ENCODE peak calls at places on chromosomes 16 and 17, in six cellular contexts. T is prostate gland, R is astrocyte of the spinal cord, D is dorsolateral prefrontal cortex, I is uterus, K is pancreas. M is an unnamed sample.

GRCh38 chr16:24993722-24994686 is 21.2 kb downstream of the ARHGAP17 start:
- DNase-seq in T (no peak), R (peak), D (no peak), I (no peak), K (peak), M (no peak)

GRCh38 chr17:69672924-69673323 is 258.4 kb downstream of the MAP2K6 start:
- DNase-seq in T (no peak), R (peak), D (no peak), I (no peak), K (no peak), M (no peak)

GRCh38 chr17:48612854-48613691 is 2.0 kb downstream of the HOXB8 start:
- DNase-seq in T (no peak), R (peak), D (no peak), I (no peak), K (no peak), M (peak)

GRCh38 chr17:49214665-49215360 is 4.3 kb downstream of the ABI3 start:
- DNase-seq in T (no peak), R (no peak), D (no peak), I (no peak), K (peak), M (no peak)

GRCh38 chr17:4631836-4632582 is 9.5 kb downstream of the ALOX15 start:
- DNase-seq in T (no peak), R (peak), D (no peak), I (no peak), K (no peak), M (no peak)

GRCh38 chr17:9598661-9599060 is 22.2 kb downstream of the CFAP52 start:
- DNase-seq in T (no peak), R (no peak), D (no peak), I (no peak), K (no peak), M (no peak)

GRCh38 chr17:8581002-8581658 is 49.4 kb downstream of the MYH10 start:
- DNase-seq in T (no peak), R (no peak), D (no peak), I (no peak), K (no peak), M (peak)

GRCh38 chr17:67244621-67245072 is 349 bp downstream of the HELZ start:
- DNase-seq in T (peak), R (no peak), D (no peak), I (peak), K (peak), M (no peak)

GRCh38 chr16:34078697-34079096 is 619.3 kb downstream of the TP53TG3F start:
- DNase-seq in T (no peak), R (peak), D (no peak), I (no peak), K (no peak), M (no peak)

GRCh38 chr16:50680907-50681885 is at the start of gene SNX20:
- DNase-seq in T (no peak), R (no peak), D (no peak), I (no peak), K (no peak), M (peak)

GRCh38 chr16:683396-684066 is 603 bp downstream of the JMJD8 start:
- DNase-seq in T (no peak), R (no peak), D (no peak), I (peak), K (no peak), M (no peak)

GRCh38 chr16:24681793-24682192 is 47.7 kb upstream of the TNRC6A start:
- DNase-seq in T (no peak), R (no peak), D (no peak), I (no peak), K (no peak), M (no peak)

GRCh38 chr16:10240854-10241613 is 58.8 kb upstream of the GRIN2A start:
- DNase-seq in T (no peak), R (no peak), D (no peak), I (no peak), K (no peak), M (no peak)

GRCh38 chr17:73293480-73293911 is 18.3 kb downstream of the CDC42EP4 start:
- DNase-seq in T (peak), R (peak), D (no peak), I (peak), K (peak), M (no peak)

GRCh38 chr17:36608794-36609497 is 7.6 kb downstream of the MRM1 start:
- DNase-seq in T (peak), R (peak), D (peak), I (peak), K (no peak), M (no peak)

GRCh38 chr17:64024215-64024654 is 3.8 kb upstream of the ICAM2 start:
- DNase-seq in T (no peak), R (no peak), D (no peak), I (no peak), K (no peak), M (no peak)

GRCh38 chr16:477287-477686 is 50.2 kb upstream of the CAPN15 start:
- DNase-seq in T (no peak), R (no peak), D (no peak), I (no peak), K (no peak), M (no peak)

GRCh38 chr17:40307691-40308289 is 1.2 kb upstream of the RARA start:
- DNase-seq in T (no peak), R (no peak), D (no peak), I (no peak), K (no peak), M (no peak)

GRCh38 chr17:80998388-80999223 is 7.0 kb downstream of the CHMP6 start:
- DNase-seq in T (no peak), R (no peak), D (no peak), I (no peak), K (no peak), M (peak)

GRCh38 chr17:63178530-63178929 is 212.5 kb downstream of the TANC2 start:
- DNase-seq in T (no peak), R (peak), D (no peak), I (no peak), K (no peak), M (no peak)

GRCh38 chr17:40065041-40065770 is 2.4 kb downstream of the THRA start:
- DNase-seq in T (no peak), R (peak), D (no peak), I (no peak), K (peak), M (no peak)

GRCh38 chr17:45221997-45222272 is 250 bp downstream of the FMNL1 start:
- DNase-seq in T (no peak), R (no peak), D (no peak), I (no peak), K (no peak), M (no peak)

GRCh38 chr16:19164285-19164684 is 3.8 kb upstream of the SYT17 start:
- DNase-seq in T (peak), R (no peak), D (no peak), I (no peak), K (no peak), M (no peak)

GRCh38 chr16:19168173-19169080 is at the start of gene SYT17:
- DNase-seq in T (peak), R (no peak), D (no peak), I (no peak), K (peak), M (peak)

GRCh38 chr16:19167710-19168172 is 299 bp upstream of the SYT17 start:
- DNase-seq in T (peak), R (peak), D (no peak), I (peak), K (peak), M (peak)

GRCh38 chr16:19165101-19165500 is 2.9 kb upstream of the SYT17 start:
- DNase-seq in T (no peak), R (no peak), D (no peak), I (no peak), K (no peak), M (no peak)

GRCh38 chr16:19166500-19166899 is 1.5 kb upstream of the SYT17 start:
- DNase-seq in T (no peak), R (no peak), D (no peak), I (no peak), K (no peak), M (no peak)
- TF ChIP-seq CTCF in T (no peak), R (no peak), D (no peak), I (no peak), K (no peak), M (no peak)

GRCh38 chr17:57125406-57125805 is 40.4 kb downstream of the AKAP1 start:
- DNase-seq in T (no peak), R (no peak), D (no peak), I (no peak), K (no peak), M (no peak)
- TF ChIP-seq CTCF in T (no peak), R (no peak), D (no peak), I (no peak), K (no peak), M (no peak)

DNA sequence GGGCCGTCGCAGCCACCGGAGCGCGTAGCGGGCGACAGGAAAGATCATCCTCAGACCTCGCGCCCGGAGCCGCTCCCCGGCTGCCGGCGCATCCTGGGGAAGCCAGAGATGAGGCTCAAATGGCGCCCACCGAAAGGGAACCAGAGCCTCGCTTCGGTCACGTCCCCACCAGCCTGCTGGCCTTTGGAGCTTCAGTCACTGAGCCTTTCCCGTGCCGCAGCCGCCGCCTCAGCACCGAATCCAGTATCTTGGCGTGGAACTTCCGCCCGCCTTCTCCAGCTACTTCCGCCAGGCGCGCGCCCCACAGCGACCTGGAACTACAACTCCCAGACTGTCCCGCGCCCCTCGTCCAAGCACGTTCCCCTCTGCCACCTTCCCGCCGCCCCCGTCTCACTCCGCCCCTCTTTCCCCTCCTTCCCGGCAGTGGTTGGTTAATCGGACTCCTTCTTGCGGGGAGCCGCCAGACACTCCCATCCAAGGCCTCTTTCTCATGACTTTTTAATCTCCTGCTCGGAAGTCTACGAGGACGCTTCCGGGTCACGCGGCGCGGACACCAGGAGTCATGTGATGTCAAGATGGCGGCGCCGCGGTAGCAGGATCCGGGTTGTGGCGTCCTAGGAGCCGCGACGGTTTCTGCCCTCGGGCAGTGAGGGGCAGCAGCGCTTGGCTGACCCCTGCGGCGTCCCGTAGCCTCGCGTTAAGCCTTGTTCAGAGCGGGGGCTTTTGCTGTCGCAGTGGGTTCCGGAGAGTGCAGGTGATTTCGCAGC is at the start of the genes SMCR8 and TOP3A:
- DNase-seq in T (peak), R (peak), D (peak), I (peak), K (peak), M (peak)
- TF ChIP-seq CTCF in T (peak), R (no peak), D (peak), I (no peak), K (no peak), M (no peak)

GRCh38 chr17:14300628-14301278 is at the start of gene HS3ST3B1:
- DNase-seq in T (peak), R (peak), D (peak), I (peak), K (peak), M (peak)
- TF ChIP-seq CTCF in T (peak), R (no peak), D (no peak), I (no peak), K (no peak), M (no peak)

GRCh38 chr16:8493885-8494487 is 96.3 kb downstream of the TMEM114 start:
- DNase-seq in T (no peak), R (no peak), D (no peak), I (no peak), K (no peak), M (no peak)
- TF ChIP-seq CTCF in T (no peak), R (no peak), D (no peak), I (no peak), K (no peak), M (no peak)

DNA sequence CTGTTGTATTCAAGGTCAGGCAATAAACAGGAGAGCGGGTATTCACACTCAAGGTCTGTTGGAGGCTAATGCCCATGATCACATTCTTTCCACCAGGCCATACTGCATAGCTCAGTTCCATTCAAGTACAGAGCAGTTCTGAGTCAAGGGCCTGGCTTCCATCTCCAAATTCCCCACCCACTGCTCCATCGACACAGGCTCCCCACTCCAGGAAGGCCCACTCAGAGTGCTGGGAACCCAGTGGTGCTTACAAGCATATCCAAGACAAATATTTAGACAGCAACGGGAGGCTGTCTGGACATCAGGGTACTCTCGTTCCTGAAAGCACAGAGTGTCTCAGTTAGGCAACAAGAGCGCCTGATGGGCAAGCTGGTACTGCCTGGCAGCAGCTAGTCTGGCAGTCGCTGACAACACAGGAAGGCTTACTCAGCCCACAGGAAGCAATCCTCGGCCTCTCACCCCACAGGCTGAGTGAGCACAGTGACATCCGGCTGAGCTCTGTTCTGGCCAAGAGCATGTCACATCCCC is 40.9 kb downstream of the RFFL start:
- DNase-seq in T (peak), R (peak), D (peak), I (peak), K (peak), M (peak)
- TF ChIP-seq CTCF in T (no peak), R (peak), D (no peak), I (no peak), K (no peak), M (no peak)

GRCh38 chr17:44084921-44085320 is 14.4 kb downstream of the G6PC3 start:
- DNase-seq in T (no peak), R (no peak), D (no peak), I (no peak), K (no peak), M (no peak)

GRCh38 chr17:44081681-44082080 is 11.1 kb downstream of the G6PC3 start:
- DNase-seq in T (no peak), R (no peak), D (no peak), I (no peak), K (no peak), M (no peak)

GRCh38 chr17:44083250-44083849 is 12.8 kb downstream of the G6PC3 start:
- DNase-seq in T (no peak), R (no peak), D (no peak), I (no peak), K (no peak), M (no peak)

GRCh38 chr17:44082206-44082605 is 11.7 kb downstream of the G6PC3 start:
- DNase-seq in T (no peak), R (no peak), D (no peak), I (no peak), K (no peak), M (no peak)

DNA sequence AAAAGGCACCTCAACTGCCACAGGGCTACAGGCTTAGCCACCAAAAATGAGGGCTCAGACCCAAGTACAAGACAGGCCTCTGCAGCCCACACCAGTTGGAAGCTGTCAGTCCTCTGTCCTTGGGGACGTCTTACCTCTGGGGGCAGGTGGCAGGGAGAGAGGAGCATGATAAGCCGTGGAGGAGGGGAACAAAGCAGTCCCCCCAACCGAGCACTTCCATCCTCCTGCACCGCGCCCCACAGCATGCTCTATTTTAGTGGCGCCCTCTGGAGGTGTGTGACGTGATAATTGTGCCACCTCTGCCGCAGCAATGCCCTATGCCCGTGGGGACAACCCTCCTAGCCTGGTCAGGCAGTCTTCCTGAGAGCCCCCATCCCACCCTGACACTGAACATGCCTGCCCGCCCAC is 13.6 kb downstream of the G6PC3 start:
- DNase-seq in T (no peak), R (no peak), D (no peak), I (no peak), K (no peak), M (peak)
- TF ChIP-seq CTCF in T (no peak), R (peak), D (no peak), I (no peak), K (no peak), M (peak)

GRCh38 chr16:15034266-15035162 is 21.4 kb downstream of the NTAN1 start:
- DNase-seq in T (no peak), R (no peak), D (no peak), I (no peak), K (no peak), M (no peak)
- TF ChIP-seq CTCF in T (no peak), R (no peak), D (no peak), I (no peak), K (no peak), M (no peak)

GRCh38 chr16:71288890-71289731 is at the start of gene CMTR2:
- DNase-seq in T (peak), R (peak), D (peak), I (peak), K (peak), M (peak)
- TF ChIP-seq CTCF in T (peak), R (no peak), D (peak), I (peak), K (no peak), M (no peak)

M was measured in GM10248.